ENCODE peak calls at places on chromosome 16, in six cellular contexts. I is tibial artery; T is iPS-NIHi11; F is ELF-1; U is activated T-helper 1 cell treated with Interleukin-2 at 50 U/mL for 16 hours; W is activated naive CD8-positive, alpha-beta T cell treated with anti-CD3 and anti-CD28 coated beads, Interleukin-2, amount 10 ng/mL, durations not matched to agents 7 days and 5 days. K is an unnamed sample.

GRCh38 chr16:50458694-50459271 is 89.4 kb upstream of the NKD1 start:
- DNase-seq in I (peak), T (no peak), F (no peak), U (no peak), W (no peak), K (no peak)

GRCh38 chr16:74521691-74522090 is 85.2 kb downstream of the GLG1 start:
- DNase-seq in I (no peak), T (no peak), F (peak), U (no peak), W (no peak), K (no peak)

GRCh38 chr16:54244061-54244886 is 42.3 kb downstream of the IRX3 start:
- DNase-seq in I (no peak), T (no peak), F (peak), U (no peak), W (no peak), K (no peak)

GRCh38 chr16:87607223-87607622 is 4.9 kb downstream of the JPH3 start:
- DNase-seq in I (no peak), T (no peak), F (no peak), U (no peak), W (no peak), K (no peak)

GRCh38 chr16:21656795-21657768 is 4.7 kb upstream of the IGSF6 start:
- DNase-seq in I (no peak), T (peak), F (peak), U (no peak), W (no peak), K (no peak)

GRCh38 chr16:83538707-83539106 is 269.1 kb upstream of the HSBP1 start:
- DNase-seq in I (no peak), T (no peak), F (no peak), U (no peak), W (no peak), K (no peak)

GRCh38 chr16:49280022-49280741 is 1.5 kb downstream of the CBLN1 start:
- DNase-seq in I (no peak), T (peak), F (peak), U (no peak), W (no peak), K (no peak)

GRCh38 chr16:62018301-62019060 is 17.8 kb downstream of the CDH8 start:
- DNase-seq in I (no peak), T (no peak), F (no peak), U (no peak), W (no peak), K (no peak)

GRCh38 chr16:49468611-49469322 is 95.2 kb downstream of the C16orf78 start:
- DNase-seq in I (no peak), T (no peak), F (no peak), U (no peak), W (peak), K (peak)